ENCODE peak calls at places on chromosome 22, in eight cellular contexts. One of them, this sample, is unnamed.

GRCh38 chr22:44204937-44205712 is 24.4 kb downstream of the PARVG start:
- DNase-seq in upper lobe of left lung: no peak
- DNase-seq in endothelial cell of umbilical vein: no peak
- DNase-seq in tibial nerve: no peak
- DNase-seq in HCT116: no peak
- DNase-seq in heart left ventricle: no peak
- DNase-seq in transverse colon: no peak
- DNase-seq in IMR-90: no peak
- DNase-seq in this sample: no peak

GRCh38 chr22:37185646-37186227 is 2.3 kb downstream of the C1QTNF6 start:
- DNase-seq in endothelial cell of umbilical vein: no peak
- DNase-seq in transverse colon: no peak
- DNase-seq in IMR-90: no peak
- DNase-seq in tibial nerve: no peak
- DNase-seq in upper lobe of left lung: no peak
- DNase-seq in heart left ventricle: no peak
- DNase-seq in HCT116: no peak
- DNase-seq in this sample: no peak

GRCh38 chr22:29336751-29337490 is 21.4 kb upstream of the RASL10A start:
- DNase-seq in IMR-90: no peak
- DNase-seq in HCT116: no peak
- DNase-seq in endothelial cell of umbilical vein: no peak
- DNase-seq in upper lobe of left lung: no peak
- DNase-seq in heart left ventricle: no peak
- DNase-seq in tibial nerve: no peak
- DNase-seq in transverse colon: no peak
- DNase-seq in this sample: no peak

GRCh38 chr22:32686354-32686753 is 115.2 kb upstream of the TIMP3 start:
- DNase-seq in IMR-90: peak; percentile 27
- DNase-seq in tibial nerve: no peak
- DNase-seq in transverse colon: no peak
- DNase-seq in endothelial cell of umbilical vein: no peak
- DNase-seq in HCT116: no peak
- DNase-seq in heart left ventricle: no peak
- DNase-seq in upper lobe of left lung: no peak
- DNase-seq in this sample: no peak

GRCh38 chr22:30305519-30305905 is 16.2 kb upstream of the CASTOR1 start:
- DNase-seq in endothelial cell of umbilical vein: peak; percentile 55
- DNase-seq in tibial nerve: peak; percentile 64
- DNase-seq in transverse colon: peak; percentile 76
- DNase-seq in IMR-90: no peak
- DNase-seq in heart left ventricle: peak; percentile 86
- DNase-seq in upper lobe of left lung: peak; percentile 76
- DNase-seq in HCT116: no peak
- DNase-seq in this sample: peak; percentile 71

GRCh38 chr22:48433647-48434046 is 1394.0 kb downstream of the BRD1 start:
- DNase-seq in upper lobe of left lung: no peak
- DNase-seq in HCT116: no peak
- DNase-seq in heart left ventricle: no peak
- DNase-seq in IMR-90: no peak
- DNase-seq in tibial nerve: no peak
- DNase-seq in endothelial cell of umbilical vein: no peak
- DNase-seq in transverse colon: no peak
- DNase-seq in this sample: no peak

GRCh38 chr22:22671506-22671905 is 27.1 kb downstream of the GGTLC2 start:
- DNase-seq in heart left ventricle: no peak
- DNase-seq in transverse colon: no peak
- DNase-seq in HCT116: no peak
- DNase-seq in tibial nerve: no peak
- DNase-seq in IMR-90: no peak
- DNase-seq in upper lobe of left lung: no peak
- DNase-seq in endothelial cell of umbilical vein: no peak
- DNase-seq in this sample: no peak

GRCh38 chr22:24424001-24424900 is 3.1 kb upstream of the ADORA2A start:
- DNase-seq in upper lobe of left lung: no peak
- DNase-seq in IMR-90: no peak
- DNase-seq in transverse colon: no peak
- DNase-seq in heart left ventricle: peak; percentile 78
- DNase-seq in endothelial cell of umbilical vein: no peak
- DNase-seq in tibial nerve: no peak
- DNase-seq in HCT116: no peak
- DNase-seq in this sample: no peak

GRCh38 chr22:22888509-22889353 is 1.1 kb downstream of the IGLL5 start:
- DNase-seq in transverse colon: no peak
- DNase-seq in HCT116: no peak
- DNase-seq in tibial nerve: no peak
- DNase-seq in IMR-90: no peak
- DNase-seq in heart left ventricle: no peak
- DNase-seq in upper lobe of left lung: peak; percentile 7
- DNase-seq in endothelial cell of umbilical vein: no peak
- DNase-seq in this sample: no peak

GRCh38 chr22:50739894-50740293 is 1.9 kb downstream of the ACR start:
- DNase-seq in IMR-90: no peak
- DNase-seq in HCT116: no peak
- DNase-seq in heart left ventricle: peak; percentile 37
- DNase-seq in transverse colon: no peak
- DNase-seq in endothelial cell of umbilical vein: no peak
- DNase-seq in tibial nerve: peak; percentile 7
- DNase-seq in upper lobe of left lung: peak; percentile 18
- DNase-seq in this sample: no peak

GRCh38 chr22:50357756-50358155 is 14.6 kb downstream of the PPP6R2 start:
- DNase-seq in HCT116: no peak
- DNase-seq in upper lobe of left lung: no peak
- DNase-seq in endothelial cell of umbilical vein: no peak
- DNase-seq in heart left ventricle: no peak
- DNase-seq in IMR-90: no peak
- DNase-seq in tibial nerve: no peak
- DNase-seq in transverse colon: no peak
- DNase-seq in this sample: no peak

DNA sequence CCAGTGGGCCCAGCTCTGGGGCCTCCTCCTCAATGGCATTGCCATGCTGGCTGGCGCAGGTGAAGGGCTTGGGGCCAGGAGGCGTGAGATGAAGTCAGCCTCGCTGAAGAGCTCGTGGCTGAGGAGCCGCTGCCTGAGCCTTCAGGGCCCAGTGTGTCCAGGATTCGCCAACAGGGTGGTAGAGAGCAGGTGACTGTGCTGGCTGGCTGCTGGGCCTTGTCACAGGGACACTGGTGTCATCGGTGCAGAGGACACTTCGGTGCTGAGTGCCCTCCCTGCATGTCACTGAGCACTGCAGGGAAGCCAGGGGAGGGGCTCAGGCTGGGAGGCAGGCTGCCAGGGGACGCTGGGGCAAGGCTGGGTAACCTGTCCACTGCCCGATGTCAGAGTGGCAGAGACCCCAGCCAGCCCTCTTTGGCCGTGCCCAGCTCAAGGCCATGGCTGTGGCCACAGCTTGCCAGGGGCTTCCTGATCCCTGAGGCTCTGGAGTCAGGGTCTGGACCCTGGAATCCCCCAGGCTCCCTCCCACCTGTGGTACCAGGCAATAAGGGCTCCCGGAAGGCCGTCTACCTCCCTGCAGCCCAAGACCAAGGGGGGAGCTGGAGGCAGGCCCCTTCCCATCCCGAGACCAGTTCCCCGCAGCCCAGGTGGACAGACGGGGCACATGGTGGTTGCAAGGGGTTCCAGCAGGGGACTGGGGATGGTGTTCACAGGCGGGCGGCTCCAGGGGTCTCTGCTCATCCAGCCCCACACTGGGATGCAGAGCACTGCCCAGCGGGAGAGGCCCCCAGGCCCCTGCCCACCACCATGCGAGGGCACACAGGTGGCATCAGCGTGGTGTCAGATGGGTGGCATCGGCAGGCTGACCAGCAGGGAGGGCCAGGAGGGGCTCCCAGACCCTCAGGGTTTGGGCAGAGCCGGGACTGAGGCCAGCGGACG is 63.9 kb downstream of the ARFGAP3 start:
- DNase-seq in transverse colon: no peak
- DNase-seq in upper lobe of left lung: peak; percentile 16
- DNase-seq in heart left ventricle: no peak
- DNase-seq in HCT116: no peak
- DNase-seq in endothelial cell of umbilical vein: no peak
- DNase-seq in tibial nerve: no peak
- DNase-seq in IMR-90: no peak
- DNase-seq in this sample: no peak
- TF ChIP-seq POLR2A in transverse colon: no peak
- TF ChIP-seq POLR2A in upper lobe of left lung: no peak
- TF ChIP-seq POLR2A in heart left ventricle: no peak
- TF ChIP-seq POLR2A in HCT116: no peak
- TF ChIP-seq POLR2A in endothelial cell of umbilical vein: no peak
- TF ChIP-seq POLR2A in tibial nerve: no peak
- TF ChIP-seq POLR2A in IMR-90: no peak
- TF ChIP-seq POLR2A in this sample: no peak

GRCh38 chr22:45311033-45311531 is 1.3 kb downstream of the FAM118A start:
- DNase-seq in IMR-90: no peak
- DNase-seq in tibial nerve: no peak
- DNase-seq in transverse colon: no peak
- DNase-seq in endothelial cell of umbilical vein: no peak
- DNase-seq in upper lobe of left lung: no peak
- DNase-seq in HCT116: no peak
- DNase-seq in heart left ventricle: no peak
- DNase-seq in this sample: no peak

GRCh38 chr22:45306139-45306538 is 3.6 kb upstream of the FAM118A start:
- DNase-seq in tibial nerve: no peak
- DNase-seq in HCT116: no peak
- DNase-seq in IMR-90: no peak
- DNase-seq in transverse colon: no peak
- DNase-seq in endothelial cell of umbilical vein: no peak
- DNase-seq in upper lobe of left lung: no peak
- DNase-seq in heart left ventricle: no peak
- DNase-seq in this sample: no peak

GRCh38 chr22:45310331-45311032 is 748 bp downstream of the FAM118A start:
- DNase-seq in IMR-90: no peak
- DNase-seq in HCT116: no peak
- DNase-seq in transverse colon: no peak
- DNase-seq in endothelial cell of umbilical vein: peak; percentile 21
- DNase-seq in upper lobe of left lung: no peak
- DNase-seq in heart left ventricle: no peak
- DNase-seq in tibial nerve: no peak
- DNase-seq in this sample: no peak

GRCh38 chr22:45309422-45310227 is at the start of gene FAM118A:
- DNase-seq in endothelial cell of umbilical vein: peak; percentile 91
- DNase-seq in HCT116: peak; percentile 73
- DNase-seq in IMR-90: peak; percentile 88
- DNase-seq in heart left ventricle: peak; percentile 99
- DNase-seq in transverse colon: peak; percentile 97
- DNase-seq in upper lobe of left lung: peak; percentile 96
- DNase-seq in tibial nerve: peak; percentile 91
- DNase-seq in this sample: peak; percentile 95

DNA sequence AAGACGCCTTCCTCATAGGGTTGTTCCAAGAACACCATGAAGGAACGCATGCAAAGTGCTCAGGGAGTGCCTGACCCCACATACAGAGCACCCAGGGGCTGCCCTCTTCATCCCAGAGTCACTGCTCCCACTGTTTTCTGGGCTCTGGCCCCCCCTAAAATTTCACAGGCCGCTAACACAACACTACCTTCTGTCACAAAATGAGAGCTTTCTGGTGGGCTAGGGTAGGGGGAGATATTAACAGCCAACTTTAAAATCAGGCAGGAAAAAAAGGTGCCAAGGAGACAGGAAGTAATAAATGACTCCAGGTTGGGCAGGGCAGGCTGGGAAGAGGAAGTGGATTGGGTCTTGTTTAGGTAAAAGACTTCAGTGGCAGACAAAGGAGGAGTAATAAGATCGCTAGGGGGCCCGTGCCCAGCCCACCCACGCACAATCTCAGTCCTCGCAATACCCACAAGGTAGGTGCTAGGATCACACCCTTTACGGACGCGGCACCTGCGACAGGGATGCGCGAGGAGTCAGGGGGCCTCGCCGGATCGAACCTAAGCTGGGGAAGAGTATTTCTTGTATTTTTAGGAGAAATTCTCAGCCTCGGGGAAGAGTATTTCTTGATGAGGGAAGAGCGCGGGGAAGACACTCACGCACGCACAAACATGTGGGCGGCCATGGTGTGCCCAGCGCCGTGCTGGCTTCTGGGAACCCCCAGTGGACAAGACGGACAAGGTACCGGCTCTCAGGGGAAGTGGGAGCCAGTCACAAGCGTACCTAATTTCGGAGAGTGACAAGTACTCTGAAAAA is 911 bp upstream of the FAM118A start:
- DNase-seq in tibial nerve: no peak
- DNase-seq in transverse colon: peak; percentile 42
- DNase-seq in IMR-90: no peak
- DNase-seq in upper lobe of left lung: no peak
- DNase-seq in HCT116: peak; percentile 23
- DNase-seq in endothelial cell of umbilical vein: no peak
- DNase-seq in heart left ventricle: no peak
- DNase-seq in this sample: peak; percentile 27
- H3K27ac ChIP-seq in tibial nerve: peak overlapping the region; percentile 76
- H3K27ac ChIP-seq in transverse colon: peak overlapping the region; percentile 87
- H3K27ac ChIP-seq in IMR-90: peak overlapping the region; percentile 90
- H3K27ac ChIP-seq in upper lobe of left lung: peak overlapping the region; percentile 81
- H3K27ac ChIP-seq in HCT116: peak overlapping the region; percentile 95
- H3K27ac ChIP-seq in endothelial cell of umbilical vein: peak overlapping the region; percentile 9
- H3K27ac ChIP-seq in heart left ventricle: peak overlapping the region; percentile 89
- H3K27ac ChIP-seq in this sample: peak overlapping the region; percentile 70

GRCh38 chr22:16654882-16655281 is 62.3 kb upstream of the CCT8L2 start:
- DNase-seq in tibial nerve: no peak
- DNase-seq in endothelial cell of umbilical vein: no peak
- DNase-seq in transverse colon: no peak
- DNase-seq in upper lobe of left lung: no peak
- DNase-seq in heart left ventricle: no peak
- DNase-seq in HCT116: no peak
- DNase-seq in IMR-90: no peak
- DNase-seq in this sample: no peak
- TF ChIP-seq POLR2A in tibial nerve: no peak
- TF ChIP-seq POLR2A in endothelial cell of umbilical vein: no peak
- TF ChIP-seq POLR2A in transverse colon: no peak
- TF ChIP-seq POLR2A in upper lobe of left lung: no peak
- TF ChIP-seq POLR2A in heart left ventricle: no peak
- TF ChIP-seq POLR2A in HCT116: no peak
- TF ChIP-seq POLR2A in IMR-90: no peak
- TF ChIP-seq POLR2A in this sample: no peak

DNA sequence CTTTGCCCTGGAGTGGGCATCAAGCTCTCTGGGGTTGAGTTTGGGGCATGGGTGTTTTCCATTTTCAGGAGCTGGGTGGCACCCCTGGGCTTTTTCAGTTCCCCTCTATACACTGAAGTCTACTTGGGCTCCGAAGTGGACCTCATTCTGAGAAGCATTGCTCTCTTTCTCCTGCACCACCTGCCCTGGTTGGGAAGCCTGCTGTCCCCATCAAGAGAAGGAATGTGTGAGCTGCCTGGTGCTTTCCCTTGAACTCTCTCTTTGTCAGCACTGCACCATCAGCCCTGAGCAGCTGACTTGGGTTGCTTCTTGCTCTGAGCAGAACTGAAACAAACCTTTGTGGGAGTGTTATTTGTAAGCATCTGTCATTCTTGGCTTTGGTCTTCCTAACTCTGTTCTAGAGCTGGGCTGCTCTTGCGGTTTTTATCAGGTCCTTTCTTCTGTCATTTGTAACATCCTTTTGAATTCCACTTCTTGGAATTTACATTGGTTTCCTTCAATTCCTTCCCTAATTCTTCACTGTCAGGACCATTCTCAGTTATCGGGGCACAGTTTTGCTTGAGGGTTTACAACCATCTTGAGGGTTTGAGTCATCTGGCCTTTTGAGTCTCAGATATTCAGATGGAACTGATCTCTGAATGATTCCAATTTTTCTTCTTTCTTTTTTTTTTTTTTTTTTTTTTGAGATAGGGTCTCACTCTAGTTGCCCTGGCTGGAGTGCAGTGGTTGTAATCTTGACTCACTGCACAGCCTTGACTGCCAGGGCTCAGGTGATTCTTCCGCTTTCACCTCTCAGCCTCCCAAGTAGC is 20.5 kb downstream of the UBE2L3 start:
- DNase-seq in upper lobe of left lung: no peak
- DNase-seq in HCT116: no peak
- DNase-seq in transverse colon: peak; percentile 22
- DNase-seq in tibial nerve: no peak
- DNase-seq in endothelial cell of umbilical vein: no peak
- DNase-seq in heart left ventricle: no peak
- DNase-seq in IMR-90: peak; percentile 67
- DNase-seq in this sample: no peak
- H3K27ac ChIP-seq in upper lobe of left lung: no peak overlapping the region
- H3K27ac ChIP-seq in HCT116: no peak overlapping the region
- H3K27ac ChIP-seq in transverse colon: no peak overlapping the region
- H3K27ac ChIP-seq in tibial nerve: no peak overlapping the region
- H3K27ac ChIP-seq in endothelial cell of umbilical vein: no peak overlapping the region
- H3K27ac ChIP-seq in heart left ventricle: no peak overlapping the region
- H3K27ac ChIP-seq in IMR-90: no peak overlapping the region
- H3K27ac ChIP-seq in this sample: no peak overlapping the region